ENCODE peak calls at places on chromosomes 12 and 14, in six cellular contexts. Y, N, I, D, E and T are unnamed samples.
A peak's percentile ranks its signal among the peaks of the same experiment; 100 is the strongest.

GRCh38 chr14:63524537-63525155 is 18.5 kb downstream of the PPP2R5E start:
- DNase-seq in Y (no peak), N (no peak), I (peak; percentile 45), D (no peak), E (no peak), T (no peak)

GRCh38 chr14:22095845-22096510 is 422.4 kb upstream of the OR4E1 start:
- DNase-seq in Y (no peak), N (peak; percentile 29), I (no peak), D (no peak), E (no peak), T (peak; percentile 76)

GRCh38 chr12:100789146-100789545 is 5.4 kb upstream of the ANO4 start:
- DNase-seq in Y (no peak), N (no peak), I (no peak), D (no peak), E (no peak), T (no peak)

GRCh38 chr12:110543252-110543959 is 39.7 kb downstream of the PPTC7 start:
- DNase-seq in Y (no peak), N (no peak), I (peak; percentile 90), D (no peak), E (no peak), T (no peak)

GRCh38 chr14:33564774-33565630 is 385.9 kb downstream of the EGLN3 start:
- DNase-seq in Y (no peak), N (peak; percentile 29), I (peak; percentile 57), D (peak; percentile 31), E (no peak), T (no peak)

GRCh38 chr12:122067966-122068365 is 10.6 kb upstream of the MLXIP start:
- DNase-seq in Y (no peak), N (no peak), I (peak; percentile 56), D (no peak), E (no peak), T (no peak)

GRCh38 chr14:86712176-86712575 is 1182.2 kb downstream of the FLRT2 start:
- DNase-seq in Y (no peak), N (peak; percentile 10), I (no peak), D (no peak), E (no peak), T (no peak)

GRCh38 chr12:51837286-51837685 is 11.2 kb downstream of the FIGNL2 start:
- DNase-seq in Y (no peak), N (no peak), I (no peak), D (no peak), E (peak; percentile 54), T (no peak)

GRCh38 chr14:95841680-95842079 is 35.0 kb upstream of the TUNAR start:
- DNase-seq in Y (no peak), N (no peak), I (no peak), D (no peak), E (no peak), T (no peak)

GRCh38 chr12:41511247-41511646 is 323.1 kb downstream of the PDZRN4 start:
- DNase-seq in Y (no peak), N (no peak), I (no peak), D (no peak), E (no peak), T (no peak)

GRCh38 chr14:58282925-58283593 is 15.3 kb upstream of the ARID4A start:
- DNase-seq in Y (no peak), N (no peak), I (no peak), D (no peak), E (no peak), T (no peak)

GRCh38 chr12:57632898-57633825 is at the start of gene B4GALNT1:
- DNase-seq in Y (peak; percentile 46), N (no peak), I (no peak), D (no peak), E (peak; percentile 91), T (no peak)

GRCh38 chr12:70154960-70155589 is 88.2 kb upstream of the CNOT2 start:
- DNase-seq in Y (peak; percentile 39), N (no peak), I (no peak), D (no peak), E (no peak), T (peak; percentile 8)

GRCh38 chr14:103541494-103541943 is 12.5 kb downstream of the TRMT61A start:
- DNase-seq in Y (no peak), N (no peak), I (no peak), D (no peak), E (no peak), T (no peak)

GRCh38 chr12:42539696-42540095 is 49.9 kb downstream of the PRICKLE1 start:
- DNase-seq in Y (no peak), N (no peak), I (no peak), D (no peak), E (no peak), T (no peak)

GRCh38 chr14:47675489-47676300 is at the start of gene MDGA2:
- DNase-seq in Y (no peak), N (no peak), I (no peak), D (peak; percentile 54), E (peak; percentile 28), T (no peak)

GRCh38 chr14:94676495-94677238 is 64.5 kb downstream of the SERPINA3 start:
- DNase-seq in Y (no peak), N (no peak), I (no peak), D (no peak), E (no peak), T (no peak)

GRCh38 chr12:78584695-78585094 is 279.9 kb upstream of the SYT1 start:
- DNase-seq in Y (peak; percentile 31), N (peak; percentile 6), I (no peak), D (peak; percentile 49), E (no peak), T (no peak)

GRCh38 chr12:124747426-124748161 is 116.1 kb downstream of the SCARB1 start:
- DNase-seq in Y (no peak), N (peak; percentile 65), I (peak; percentile 45), D (no peak), E (no peak), T (no peak)

GRCh38 chr14:99566009-99566389 is 38.0 kb downstream of the CCDC85C start:
- DNase-seq in Y (no peak), N (no peak), I (no peak), D (no peak), E (no peak), T (no peak)

GRCh38 chr14:24314377-24315193 is 3.3 kb downstream of the LTB4R start:
- DNase-seq in Y (no peak), N (no peak), I (no peak), D (no peak), E (no peak), T (no peak)

GRCh38 chr14:24316597-24316950 is 5.3 kb downstream of the LTB4R start:
- DNase-seq in Y (no peak), N (no peak), I (no peak), D (no peak), E (no peak), T (no peak)

GRCh38 chr14:24313912-24314311 is 2.6 kb downstream of the LTB4R start:
- DNase-seq in Y (no peak), N (no peak), I (no peak), D (no peak), E (no peak), T (no peak)

GRCh38 chr14:24315807-24316596 is 4.7 kb downstream of the LTB4R start:
- DNase-seq in Y (no peak), N (peak; percentile 65), I (no peak), D (no peak), E (peak; percentile 60), T (no peak)

DNA sequence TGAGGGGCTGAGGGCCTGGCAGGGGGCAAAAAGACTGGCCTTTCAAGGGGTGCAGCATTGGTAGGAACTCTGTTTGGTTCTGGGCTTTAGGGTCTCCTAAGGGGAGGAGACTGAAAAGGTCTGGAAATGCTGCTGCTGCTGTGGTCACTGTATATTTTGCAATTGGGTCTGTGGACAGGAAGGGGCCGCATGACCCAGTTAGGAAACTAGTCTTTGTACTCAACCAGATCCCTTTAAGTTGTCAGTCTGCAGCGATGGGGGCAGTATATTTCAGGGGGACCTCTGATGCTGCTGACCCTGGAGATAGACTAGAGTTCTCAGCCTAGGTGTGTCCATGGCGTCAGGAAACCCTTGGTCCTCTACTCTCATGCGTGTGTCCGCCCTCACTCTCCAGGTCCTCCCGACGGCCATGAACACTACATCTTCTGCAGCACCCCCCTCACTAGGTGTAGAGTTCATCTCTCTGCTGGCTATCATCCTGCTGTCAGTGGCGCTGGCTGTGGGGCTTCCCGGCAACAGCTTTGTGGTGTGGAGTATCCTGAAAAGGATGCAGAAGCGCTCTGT is 4.0 kb downstream of the LTB4R start:
- DNase-seq in Y (no peak), N (peak; percentile 54), I (no peak), D (no peak), E (no peak), T (no peak)
- H3K4me3 ChIP-seq in Y (no peak overlapping the region), N (peak overlapping the region; percentile 29), I (no peak overlapping the region), D (no peak overlapping the region), E (no peak overlapping the region), T (no peak overlapping the region)

DNA sequence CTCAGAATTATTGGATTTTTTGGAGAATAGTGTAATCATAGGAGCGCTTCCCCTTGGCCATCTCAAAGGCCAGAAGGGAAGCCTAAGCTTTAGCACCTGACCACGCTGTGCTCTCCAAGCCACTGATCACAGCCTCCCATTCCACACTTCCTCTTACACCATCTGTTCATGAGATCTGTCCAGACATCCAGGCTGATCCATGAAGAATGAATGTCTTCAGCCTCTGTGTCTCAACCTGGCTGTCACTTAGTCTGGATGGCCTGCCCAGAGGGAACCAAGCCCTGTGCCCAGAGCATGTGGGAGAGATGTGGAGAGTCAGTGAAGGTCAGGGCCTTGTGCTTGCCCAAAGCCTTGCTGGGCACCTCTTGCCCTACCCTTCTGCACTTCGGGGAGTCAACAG is 40.5 kb downstream of the TSPAN11 start:
- DNase-seq in Y (no peak), N (no peak), I (no peak), D (no peak), E (no peak), T (no peak)
- TF ChIP-seq POLR2AphosphoS5 in Y (no peak), N (no peak), I (no peak), D (no peak), E (no peak), T (no peak)

DNA sequence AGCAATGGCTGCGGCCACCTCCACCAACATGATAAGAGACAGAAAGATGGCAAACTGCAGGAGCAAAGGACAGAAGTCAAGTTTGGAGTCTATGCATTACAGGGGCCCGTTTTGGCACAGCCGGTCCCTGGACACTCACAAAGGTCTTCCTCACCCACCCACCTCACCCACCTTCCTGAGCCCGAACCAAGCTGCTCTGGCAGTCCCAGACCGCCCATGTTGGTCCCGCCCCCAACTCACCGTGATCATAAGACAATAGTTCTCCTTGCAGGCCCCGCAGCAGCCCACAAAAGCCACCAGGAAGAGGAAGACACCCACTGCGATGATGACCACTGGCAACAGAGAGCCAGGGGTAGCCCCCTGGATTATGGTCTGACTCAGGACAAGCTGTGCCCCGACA is 1.9 kb downstream of the CD63 start:
- DNase-seq in Y (no peak), N (no peak), I (no peak), D (no peak), E (no peak), T (no peak)
- H3K9ac ChIP-seq in Y (peak overlapping the region; percentile 93), N (no peak overlapping the region), I (peak overlapping the region; percentile 67), D (no peak overlapping the region), E (peak overlapping the region; percentile 83), T (no peak overlapping the region)

GRCh38 chr14:68970736-68971135 is 8.4 kb downstream of the ACTN1 start:
- DNase-seq in Y (no peak), N (no peak), I (no peak), D (no peak), E (no peak), T (no peak)

GRCh38 chr14:68972507-68973272 is 6.4 kb downstream of the ACTN1 start:
- DNase-seq in Y (no peak), N (no peak), I (no peak), D (no peak), E (no peak), T (no peak)

GRCh38 chr14:68973639-68974038 is 5.5 kb downstream of the ACTN1 start:
- DNase-seq in Y (no peak), N (no peak), I (no peak), D (no peak), E (no peak), T (no peak)

GRCh38 chr14:68970096-68970612 is 8.9 kb downstream of the ACTN1 start:
- DNase-seq in Y (no peak), N (no peak), I (no peak), D (no peak), E (no peak), T (no peak)

GRCh38 chr14:68971411-68972035 is 7.6 kb downstream of the ACTN1 start:
- DNase-seq in Y (no peak), N (no peak), I (no peak), D (no peak), E (no peak), T (no peak)
- H3K4me3 ChIP-seq in Y (no peak overlapping the region), N (no peak overlapping the region), I (no peak overlapping the region), D (no peak overlapping the region), E (no peak overlapping the region), T (no peak overlapping the region)